ENCODE peak calls at places on chromosomes 2 and 18, in six cellular contexts. H is fibroblast of the aortic adventitia, T is IMR-90, M is upper lobe of left lung, Y is AG09319, O is NCI-H1092 treated with DMSO at 0.1 percent for 48 hours. L is an unnamed sample.

GRCh38 chr18:33369711-33370449 is 70.6 kb downstream of the CCDC178 start:
- DNase-seq in T (no peak), O (no peak), H (no peak), Y (no peak), M (no peak), L (no peak)

GRCh38 chr2:23482607-23483006 is 97.6 kb downstream of the KLHL29 start:
- DNase-seq in T (peak), H (no peak), M (no peak), O (no peak), Y (no peak), L (no peak)

GRCh38 chr2:231991664-231992063 is 30.2 kb downstream of the DIS3L2 start:
- DNase-seq in O (no peak), M (no peak), Y (no peak), H (no peak), T (peak), L (no peak)

GRCh38 chr2:120522151-120522751 is 176.3 kb downstream of the INHBB start:
- DNase-seq in T (peak), O (no peak), M (no peak), Y (no peak), H (peak), L (no peak)

GRCh38 chr18:33578371-33579146 is 540 bp downstream of the ASXL3 start:
- DNase-seq in M (no peak), Y (no peak), T (no peak), H (no peak), O (peak), L (no peak)

GRCh38 chr18:43882358-43882757 is 605.1 kb upstream of the SYT4 start:
- DNase-seq in Y (no peak), H (no peak), M (no peak), O (no peak), T (no peak), L (no peak)

GRCh38 chr2:240929364-240930095 is 23.4 kb downstream of the CROCC2 start:
- DNase-seq in O (no peak), M (no peak), H (no peak), T (no peak), Y (no peak), L (no peak)

GRCh38 chr2:234991793-234992192 is 40.0 kb downstream of the SH3BP4 start:
- DNase-seq in Y (no peak), O (no peak), T (no peak), H (peak), M (no peak), L (no peak)

GRCh38 chr2:219980666-219981065 is 353.2 kb downstream of the SLC4A3 start:
- DNase-seq in Y (no peak), M (no peak), T (no peak), H (no peak), O (no peak), L (no peak)

GRCh38 chr18:77702686-77703085 is 453.0 kb downstream of the GALR1 start:
- DNase-seq in T (peak), O (peak), M (no peak), Y (no peak), H (peak), L (no peak)

GRCh38 chr18:2526320-2526719 is 45.0 kb downstream of the METTL4 start:
- DNase-seq in O (peak), M (no peak), H (no peak), T (no peak), Y (no peak), L (no peak)

L was measured in central memory CD8-positive, alpha-beta T cell.